ENCODE peak calls at places on chromosomes 12 and 14, in nine cellular contexts. C is effector memory CD8-positive, alpha-beta T cell; D is HTR-8/SVneo; Q is GM04504; U is glutamatergic neuron; B is NCI-H1105 treated with DMSO at 0.1 percent for 48 hours; W is endothelial cell; I is stimulated activated CD8-positive, alpha-beta memory T cell treated with anti-CD3 and anti-CD28 coated beads, Interleukin-2, amount 100 ng/mL, for 1 hour; Z is DND-41. P is an unnamed sample.

GRCh38 chr12:54376596-54377468 is 7.7 kb downstream of the ZNF385A start:
- DNase-seq in D (no peak), I (no peak), U (no peak), W (no peak), Z (no peak), C (no peak), Q (no peak), B (no peak), P (no peak)

GRCh38 chr14:28780843-28781503 is 14.4 kb downstream of the FOXG1 start:
- DNase-seq in Z (no peak), C (no peak), W (no peak), D (no peak), B (no peak), U (no peak), Q (no peak), I (no peak), P (no peak)

GRCh38 chr14:75539562-75540478 is 17.6 kb downstream of the BATF start:
- DNase-seq in Q (no peak), B (no peak), U (no peak), C (no peak), D (no peak), Z (no peak), I (no peak), W (no peak), P (no peak)

GRCh38 chr14:34065690-34066391 is 115.0 kb upstream of the EGLN3 start:
- DNase-seq in W (no peak), I (no peak), U (no peak), B (no peak), Q (no peak), C (no peak), D (no peak), Z (no peak), P (no peak)

GRCh38 chr12:103966736-103967135 is 1.1 kb downstream of the TDG start:
- DNase-seq in Q (no peak), B (no peak), W (no peak), Z (no peak), C (no peak), I (no peak), U (no peak), D (no peak), P (no peak)

GRCh38 chr12:57603758-57604453 is 718 bp upstream of the DTX3 start:
- DNase-seq in C (no peak), B (peak; percentile 31), Q (peak; percentile 40), I (no peak), U (no peak), Z (no peak), D (peak; percentile 45), W (no peak), P (peak; percentile 54)

GRCh38 chr12:122028165-122028591 is 6.5 kb downstream of the BCL7A start:
- DNase-seq in C (no peak), B (no peak), Q (no peak), D (no peak), W (no peak), U (no peak), Z (no peak), I (no peak), P (no peak)

GRCh38 chr12:27524839-27525238 is 833 bp downstream of the PPFIBP1 start:
- DNase-seq in C (no peak), Z (no peak), B (no peak), D (peak; percentile 51), I (no peak), Q (no peak), U (no peak), W (peak; percentile 15), P (peak; percentile 84)

GRCh38 chr12:119082496-119082895 is 96.2 kb upstream of the HSPB8 start:
- DNase-seq in Z (no peak), W (no peak), C (no peak), U (no peak), D (no peak), Q (no peak), I (no peak), B (peak; percentile 38), P (no peak)

GRCh38 chr14:20429801-20430669 is 5.9 kb downstream of the KLHL33 start:
- DNase-seq in W (no peak), Z (no peak), U (no peak), I (no peak), C (no peak), D (no peak), B (peak; percentile 73), Q (no peak), P (no peak)

GRCh38 chr14:75273272-75274044 is 5.2 kb upstream of the FOS start:
- DNase-seq in U (no peak), Z (no peak), I (no peak), C (no peak), B (no peak), D (no peak), W (no peak), Q (peak; percentile 50), P (peak; percentile 18)

GRCh38 chr12:50201987-50202521 is 34.9 kb upstream of the CERS5 start:
- DNase-seq in Z (no peak), U (no peak), B (no peak), W (no peak), D (peak; percentile 74), I (no peak), Q (peak; percentile 71), C (no peak), P (no peak)

GRCh38 chr12:95336387-95337067 is 118.9 kb downstream of the VEZT start:
- DNase-seq in B (peak; percentile 92), U (peak; percentile 78), W (peak; percentile 72), C (no peak), Q (peak; percentile 80), Z (no peak), I (no peak), D (peak; percentile 68), P (peak; percentile 93)

GRCh38 chr14:90382491-90383125 is 14.2 kb upstream of the CALM1 start:
- DNase-seq in U (peak; percentile 36), Z (peak; percentile 67), Q (peak; percentile 72), B (peak; percentile 76), D (peak; percentile 39), C (peak; percentile 63), W (peak; percentile 54), I (peak; percentile 43), P (peak; percentile 88)

GRCh38 chr14:94923771-94924170 is 153.9 kb upstream of the GSC start:
- DNase-seq in W (no peak), Q (no peak), B (no peak), Z (no peak), U (no peak), I (no peak), C (no peak), D (no peak), P (no peak)

GRCh38 chr14:99737956-99738667 is 54.0 kb downstream of the CYP46A1 start:
- DNase-seq in U (no peak), W (no peak), C (no peak), B (no peak), Q (no peak), D (no peak), I (no peak), Z (no peak), P (no peak)